ENCODE peak calls at places on chromosome 11, in nine cellular contexts. N is MM.1S, Z is neural progenitor cell, A is GM23248, F is HCT116, E is SK-N-SH, J is GM23338, X is OCI-LY7, U is hepatocyte. L is an unnamed sample. For H3K79me2 and H3K4me1, the result is how much of the 10 kb centered on the place peaks cover.

GRCh38 chr11:2132874-2133480 is 6.2 kb downstream of the IGF2 start:
- DNase-seq in F (no peak), E (no peak), Z (no peak), J (no peak), A (no peak), U (no peak), N (no peak), X (no peak), L (no peak)

GRCh38 chr11:43542734-43543133 is 137.8 kb upstream of the HSD17B12 start:
- DNase-seq in X (no peak), E (no peak), U (no peak), J (no peak), Z (no peak), N (no peak), F (no peak), A (peak), L (no peak)

GRCh38 chr11:134331565-134332188 is at the start of gene GLB1L2:
- DNase-seq in F (peak), E (peak), N (no peak), A (peak), U (peak), Z (peak), J (peak), X (no peak), L (peak)

GRCh38 chr11:45267660-45268340 is 18.3 kb downstream of the SYT13 start:
- DNase-seq in X (no peak), N (no peak), J (no peak), U (no peak), F (no peak), Z (peak), A (no peak), E (no peak), L (peak)

GRCh38 chr11:1837171-1838076 is 1.4 kb upstream of the TNNI2 start:
- DNase-seq in N (peak), U (peak), F (no peak), J (peak), E (peak), Z (peak), A (peak), X (peak), L (peak)

GRCh38 chr11:55726715-55727324 is 46.4 kb upstream of the OR5D13 start:
- DNase-seq in A (no peak), U (no peak), Z (no peak), N (peak), J (peak), E (peak), F (no peak), X (peak), L (peak)

GRCh38 chr11:74084796-74085541 is 76.1 kb upstream of the UCP3 start:
- DNase-seq in E (no peak), N (no peak), J (no peak), U (no peak), X (no peak), Z (no peak), F (no peak), A (peak), L (peak)

GRCh38 chr11:5737672-5738071 is 1.4 kb downstream of the OR56B1 start:
- DNase-seq in A (peak), J (no peak), E (no peak), F (no peak), N (no peak), U (no peak), X (no peak), Z (no peak), L (no peak)

GRCh38 chr11:76362716-76363115 is 18.2 kb downstream of the THAP12 start:
- DNase-seq in X (no peak), E (no peak), Z (no peak), U (no peak), N (no peak), J (no peak), F (no peak), A (no peak), L (no peak)

GRCh38 chr11:58524232-58525036 is 16.5 kb upstream of the OR5B21 start:
- DNase-seq in X (peak), E (peak), N (peak), A (peak), Z (peak), U (peak), J (peak), F (peak), L (peak)

GRCh38 chr11:95337972-95338429 is 107.0 kb upstream of the SESN3 start:
- DNase-seq in X (no peak), U (no peak), F (no peak), A (peak), Z (peak), E (no peak), J (peak), N (no peak), L (no peak)

GRCh38 chr11:99893803-99894202 is 793.3 kb upstream of the ARHGAP42 start:
- DNase-seq in U (no peak), N (no peak), A (no peak), X (no peak), F (no peak), E (no peak), J (no peak), Z (no peak), L (no peak)

GRCh38 chr11:8258289-8258688 is 5.4 kb downstream of the LMO1 start:
- DNase-seq in X (no peak), N (no peak), J (no peak), U (no peak), Z (no peak), E (no peak), F (no peak), A (peak), L (no peak)

GRCh38 chr11:129279326-129280026 is 87.4 kb upstream of the ARHGAP32 start:
- DNase-seq in U (peak), F (peak), X (no peak), Z (peak), E (peak), A (peak), N (peak), J (peak), L (peak)

GRCh38 chr11:29272019-29272654 is 744.7 kb downstream of the KCNA4 start:
- DNase-seq in J (peak), Z (no peak), X (no peak), A (peak), E (no peak), U (no peak), N (no peak), F (peak), L (peak)

GRCh38 chr11:17645190-17645970 is 74.0 kb upstream of the MYOD1 start:
- DNase-seq in J (peak), X (no peak), E (peak), A (no peak), F (no peak), Z (no peak), U (no peak), N (no peak), L (no peak)

GRCh38 chr11:94740975-94741707 is 27.0 kb upstream of the AMOTL1 start:
- DNase-seq in J (peak), U (peak), F (peak), X (no peak), N (peak), E (peak), A (peak), Z (peak), L (peak)

GRCh38 chr11:77793972-77794371 is 26.6 kb downstream of the RSF1 start:
- DNase-seq in J (no peak), F (no peak), A (no peak), X (no peak), Z (no peak), E (no peak), U (no peak), N (no peak), L (no peak)
- H3K79me2 ChIP-seq in J (half or more), F (half or more), A (half or more), X (half or more), Z (half or more), E (half or more), U (half or more), N (half or more), L (half or more)

GRCh38 chr11:34792814-34793241 is 123.4 kb downstream of the APIP start:
- DNase-seq in U (no peak), X (no peak), A (no peak), F (no peak), E (no peak), Z (peak), N (no peak), J (no peak), L (no peak)
- TF ChIP-seq EZH2phosphoT487 in U (no peak), X (no peak), A (no peak), F (no peak), E (no peak), Z (no peak), N (no peak), J (no peak), L (no peak)

DNA sequence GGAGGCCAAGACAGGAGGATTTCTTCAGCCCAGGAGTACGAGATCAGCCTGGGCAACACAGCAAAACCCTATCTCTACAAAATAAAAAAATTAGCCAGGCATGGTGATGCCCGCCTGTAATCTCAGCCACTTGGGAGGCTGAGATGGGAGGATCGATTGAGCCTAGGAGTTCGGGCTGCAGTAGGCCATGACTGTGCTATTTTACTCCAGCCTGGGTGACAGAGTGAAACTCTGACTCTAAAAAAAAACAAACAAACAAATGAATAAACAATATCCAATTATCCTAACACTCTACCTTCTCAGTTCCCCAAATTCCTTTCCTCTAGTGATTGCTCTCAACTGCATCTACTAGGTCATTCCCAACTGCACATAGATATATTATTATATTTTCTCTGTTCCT is 5.4 kb downstream of the NUP160 start:
- DNase-seq in F (no peak), A (no peak), J (no peak), Z (no peak), E (no peak), X (no peak), U (no peak), N (no peak), L (no peak)
- H3K4me1 ChIP-seq in F (under half), A (under half), J (under half), Z (under half), E (under half), X (under half), U (under half), N (under half), L (under half)

DNA sequence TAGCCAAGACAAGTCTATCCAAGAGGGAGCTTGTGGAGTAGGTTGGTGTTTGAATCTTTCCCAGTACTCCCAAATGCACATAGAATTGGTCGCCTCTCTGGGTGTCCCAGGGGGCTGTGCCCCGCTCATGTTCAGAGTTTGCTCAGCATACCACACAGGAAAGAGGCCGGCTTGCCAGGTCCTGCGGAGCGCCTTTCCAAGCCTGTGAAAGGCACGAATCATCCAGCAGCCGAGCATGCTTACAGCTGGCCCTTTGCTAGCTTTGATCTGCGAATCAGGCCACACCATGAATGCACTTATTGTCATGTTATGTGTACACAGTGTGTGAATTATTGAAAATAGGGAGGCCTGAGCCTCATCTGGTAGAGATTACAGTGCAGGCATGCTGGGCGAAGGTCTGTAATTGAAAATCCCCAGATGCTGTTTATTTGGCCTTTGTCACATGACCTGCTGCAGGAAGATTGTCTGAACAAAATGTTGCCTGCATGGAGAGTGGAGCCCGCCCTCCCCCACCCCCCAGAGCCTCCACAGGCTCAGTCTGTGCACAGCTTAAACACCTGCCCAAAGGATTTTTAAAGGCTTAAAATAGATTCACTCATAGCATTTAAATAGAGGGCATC is 163.3 kb upstream of the RASSF10 start:
- DNase-seq in F (no peak), J (peak), E (peak), A (peak), U (peak), Z (peak), X (peak), N (peak), L (peak)
- H3K79me2 ChIP-seq in F (half or more), J (half or more), E (half or more), A (half or more), U (half or more), Z (half or more), X (under half), N (half or more), L (half or more)